ENCODE peak calls at places on chromosomes 16 and 17, in four cellular contexts. One of them, this sample, is unnamed.

GRCh38 chr17:55266051-55266957 is 1.5 kb downstream of the HLF start:
- DNase-seq in fibroblast of the aortic adventitia: no peak
- DNase-seq in GM13976: no peak
- DNase-seq in kidney epithelial cell: no peak
- DNase-seq in this sample: no peak

GRCh38 chr16:88651276-88651988 is 579 bp upstream of the CYBA start:
- DNase-seq in kidney epithelial cell: peak; percentile 62
- DNase-seq in fibroblast of the aortic adventitia: no peak
- DNase-seq in GM13976: peak; percentile 93
- DNase-seq in this sample: peak; percentile 94

GRCh38 chr16:47627056-47627455 is 165.9 kb downstream of the PHKB start:
- DNase-seq in GM13976: no peak
- DNase-seq in fibroblast of the aortic adventitia: no peak
- DNase-seq in kidney epithelial cell: no peak
- DNase-seq in this sample: no peak

GRCh38 chr16:2858245-2859025 is 465 bp upstream of the PRSS22 start:
- DNase-seq in kidney epithelial cell: no peak
- DNase-seq in GM13976: peak; percentile 28
- DNase-seq in fibroblast of the aortic adventitia: no peak
- DNase-seq in this sample: no peak

GRCh38 chr16:69373019-69373418 is 12.8 kb downstream of the TERF2 start:
- DNase-seq in fibroblast of the aortic adventitia: no peak
- DNase-seq in kidney epithelial cell: no peak
- DNase-seq in GM13976: no peak
- DNase-seq in this sample: no peak

GRCh38 chr17:7019839-7020519 is 2.9 kb upstream of the BCL6B start:
- DNase-seq in GM13976: no peak
- DNase-seq in kidney epithelial cell: no peak
- DNase-seq in fibroblast of the aortic adventitia: peak; percentile 62
- DNase-seq in this sample: no peak

GRCh38 chr17:82950525-82951102 is 110.8 kb upstream of the ZNF750 start:
- DNase-seq in kidney epithelial cell: no peak
- DNase-seq in fibroblast of the aortic adventitia: no peak
- DNase-seq in GM13976: no peak
- DNase-seq in this sample: no peak

GRCh38 chr17:2215616-2216364 is 87.8 kb downstream of the SMG6 start:
- DNase-seq in kidney epithelial cell: no peak
- DNase-seq in fibroblast of the aortic adventitia: peak; percentile 99
- DNase-seq in GM13976: peak; percentile 83
- DNase-seq in this sample: peak; percentile 79

GRCh38 chr16:67186550-67186950 is 2.8 kb upstream of the MATCAP1 start:
- DNase-seq in kidney epithelial cell: no peak
- DNase-seq in GM13976: no peak
- DNase-seq in fibroblast of the aortic adventitia: no peak
- DNase-seq in this sample: no peak

GRCh38 chr17:75241502-75241901 is 19.9 kb downstream of the GGA3 start:
- DNase-seq in kidney epithelial cell: no peak
- DNase-seq in fibroblast of the aortic adventitia: peak; percentile 47
- DNase-seq in GM13976: no peak
- DNase-seq in this sample: no peak

GRCh38 chr17:75239778-75240393 is 21.5 kb downstream of the GGA3 start:
- DNase-seq in kidney epithelial cell: no peak
- DNase-seq in GM13976: no peak
- DNase-seq in fibroblast of the aortic adventitia: no peak
- DNase-seq in this sample: no peak

GRCh38 chr17:75239214-75239613 is 22.2 kb downstream of the GGA3 start:
- DNase-seq in fibroblast of the aortic adventitia: no peak
- DNase-seq in kidney epithelial cell: no peak
- DNase-seq in GM13976: no peak
- DNase-seq in this sample: no peak

GRCh38 chr17:75241143-75241430 is 20.3 kb downstream of the GGA3 start:
- DNase-seq in kidney epithelial cell: no peak
- DNase-seq in GM13976: no peak
- DNase-seq in fibroblast of the aortic adventitia: peak; percentile 85
- DNase-seq in this sample: no peak

DNA sequence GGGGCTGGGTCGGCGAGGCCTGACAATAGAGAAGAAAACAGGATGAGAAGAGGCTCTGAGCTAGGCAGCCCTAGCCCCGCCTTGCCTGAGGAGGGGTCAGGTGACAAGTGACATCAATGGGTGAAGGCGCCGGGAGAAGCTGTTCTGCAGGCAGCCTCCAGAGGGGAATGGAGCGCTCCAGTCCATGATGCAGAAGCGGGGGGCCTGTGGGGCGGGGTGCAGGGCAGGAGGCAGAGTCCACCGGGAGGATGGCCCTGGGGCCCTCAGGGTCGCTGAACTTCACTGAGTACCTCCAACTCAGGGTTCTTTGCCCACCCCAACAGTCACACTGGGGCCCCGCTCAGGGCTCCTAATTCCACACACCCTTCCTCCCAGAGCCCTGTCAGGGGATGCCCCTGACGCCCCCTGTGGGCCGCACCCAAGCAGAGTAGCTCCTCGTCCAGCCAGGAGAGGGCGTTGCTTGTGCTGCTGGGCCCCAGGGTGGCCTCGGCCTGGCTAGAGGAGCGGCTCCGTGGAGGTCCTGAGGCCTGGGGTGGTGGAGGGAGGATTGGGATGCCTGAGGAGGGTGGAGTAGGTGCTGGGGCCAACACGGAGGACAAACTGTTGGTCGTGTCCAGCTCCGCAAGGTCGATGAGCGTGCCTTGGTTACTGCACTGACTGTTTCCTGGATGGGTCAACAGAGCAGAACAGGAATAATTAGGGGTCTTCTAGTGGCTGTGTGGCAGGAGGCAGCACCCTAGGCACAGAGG is 20.8 kb downstream of the GGA3 start:
- DNase-seq in GM13976: peak; percentile 67
- DNase-seq in kidney epithelial cell: no peak
- DNase-seq in fibroblast of the aortic adventitia: peak; percentile 68
- DNase-seq in this sample: no peak
- TF ChIP-seq CTCF in GM13976: peak; percentile 72
- TF ChIP-seq CTCF in kidney epithelial cell: peak; percentile 99
- TF ChIP-seq CTCF in fibroblast of the aortic adventitia: peak; percentile 75
- TF ChIP-seq CTCF in this sample: peak; percentile 80

DNA sequence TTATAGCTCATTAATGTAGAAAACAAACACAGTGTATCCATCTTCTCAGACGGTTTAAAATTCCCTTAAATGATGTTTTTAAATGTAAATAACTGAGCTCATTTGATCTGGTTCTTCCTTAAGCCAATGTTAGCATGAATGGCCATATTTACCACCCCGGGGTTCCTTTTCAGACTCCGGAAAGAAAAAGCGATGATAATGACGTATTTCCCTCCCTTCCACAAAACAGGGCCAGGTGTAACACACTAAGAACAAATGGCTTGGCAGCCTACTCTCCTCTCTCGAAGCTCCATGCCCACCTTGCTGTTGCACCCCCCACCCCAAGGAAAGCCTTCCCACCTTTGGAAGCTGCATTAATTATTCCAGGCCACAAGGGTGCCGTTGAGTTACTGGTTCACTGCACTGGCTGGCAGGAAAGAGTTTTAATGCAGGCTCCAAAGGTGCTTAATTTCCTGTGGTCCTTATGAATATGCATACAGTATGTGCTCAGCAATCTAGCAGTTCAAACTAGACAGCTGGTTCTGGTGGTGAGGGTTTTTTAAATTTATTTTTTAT is 378.9 kb downstream of the WWOX start:
- DNase-seq in kidney epithelial cell: no peak
- DNase-seq in GM13976: no peak
- DNase-seq in fibroblast of the aortic adventitia: no peak
- DNase-seq in this sample: no peak
- TF ChIP-seq CTCF in kidney epithelial cell: peak; percentile 59
- TF ChIP-seq CTCF in GM13976: no peak
- TF ChIP-seq CTCF in fibroblast of the aortic adventitia: peak; percentile 10
- TF ChIP-seq CTCF in this sample: peak; percentile 3

DNA sequence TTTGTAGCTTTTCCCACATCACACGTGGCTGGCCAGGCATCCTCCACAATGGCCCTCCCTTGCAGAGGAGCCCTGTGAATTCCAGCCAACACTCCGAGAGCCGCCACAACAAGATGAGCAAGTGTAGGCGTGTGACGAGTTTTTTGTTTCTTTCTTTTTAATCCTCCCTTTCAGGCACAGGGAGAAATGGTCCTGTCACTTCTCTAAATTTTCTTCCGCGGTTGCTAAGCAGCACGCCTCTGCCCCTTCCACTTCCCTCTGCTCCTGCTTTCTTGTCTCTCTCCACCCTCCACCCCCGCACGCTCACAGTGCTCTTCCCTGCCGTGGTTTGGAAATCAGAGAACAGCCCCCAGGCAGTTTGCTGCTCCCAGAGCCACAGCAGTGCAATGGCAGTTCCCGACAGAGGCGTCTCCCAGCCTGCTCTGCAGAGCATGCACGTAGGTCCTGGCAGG is 68.0 kb upstream of the MRTFB start:
- DNase-seq in fibroblast of the aortic adventitia: peak; percentile 47
- DNase-seq in kidney epithelial cell: no peak
- DNase-seq in GM13976: peak; percentile 41
- DNase-seq in this sample: no peak
- TF ChIP-seq CTCF in fibroblast of the aortic adventitia: peak; percentile 26
- TF ChIP-seq CTCF in kidney epithelial cell: peak; percentile 23
- TF ChIP-seq CTCF in GM13976: no peak
- TF ChIP-seq CTCF in this sample: no peak

DNA sequence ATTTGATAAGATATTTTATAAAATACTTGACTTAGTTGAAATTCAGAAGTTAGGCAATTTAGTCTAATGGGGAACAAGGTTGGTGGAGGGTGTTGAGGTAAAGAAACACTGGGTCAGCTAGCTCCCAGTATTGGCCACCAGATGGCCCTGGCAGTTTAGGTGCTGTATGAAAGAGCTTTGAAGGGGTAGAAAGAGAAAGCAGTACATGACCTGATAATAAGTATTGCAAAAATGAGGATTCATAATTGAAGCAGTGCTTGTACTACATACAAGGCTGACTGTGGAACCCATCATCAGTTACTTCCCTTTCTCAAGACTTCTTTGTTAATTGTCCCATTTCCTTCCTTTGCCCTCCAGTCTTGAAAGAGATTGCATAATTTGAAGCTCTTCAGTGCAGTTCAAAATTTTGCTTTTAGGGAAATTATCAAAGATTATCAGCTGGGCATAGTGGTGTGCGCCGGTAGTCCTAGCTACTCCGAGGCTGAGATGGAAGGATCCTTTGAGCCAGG is 29.4 kb downstream of the TANC2 start:
- DNase-seq in kidney epithelial cell: no peak
- DNase-seq in fibroblast of the aortic adventitia: peak; percentile 68
- DNase-seq in GM13976: peak; percentile 33
- DNase-seq in this sample: peak; percentile 26
- TF ChIP-seq CTCF in kidney epithelial cell: peak; percentile 53
- TF ChIP-seq CTCF in fibroblast of the aortic adventitia: peak; percentile 77
- TF ChIP-seq CTCF in GM13976: peak; percentile 46
- TF ChIP-seq CTCF in this sample: peak; percentile 57

This sample was measured in GM13977.